ENCODE peak calls at places on chromosomes 16 and 17, in ten cellular contexts. A is endodermal cell; K is CD4-positive, alpha-beta T cell; L is foreskin fibroblast; X is neural progenitor cell; Z is adrenal gland; O is brain microvascular endothelial cell; R is B cell; D is neural crest cell; P is activated B cell treated with CpG ODN at 0.5 μM for 24 hours. Q is an unnamed sample.

GRCh38 chr16:14672403-14672971 is 21.6 kb downstream of the PLA2G10 start:
- DNase-seq in A (no peak), K (no peak), L (no peak), X (no peak), Z (no peak), O (no peak), R (peak; percentile 47), D (no peak), P (no peak), Q (no peak)

GRCh38 chr17:45277992-45278391 is 16.1 kb upstream of the SPATA32 start:
- DNase-seq in A (peak; percentile 44), K (no peak), L (peak; percentile 28), X (no peak), Z (no peak), O (no peak), R (no peak), D (no peak), P (no peak), Q (no peak)

GRCh38 chr17:35841505-35841904 is 27.2 kb downstream of the HEATR9 start:
- DNase-seq in A (no peak), K (no peak), L (no peak), X (no peak), Z (peak; percentile 47), O (peak; percentile 31), R (no peak), D (no peak), P (no peak), Q (no peak)

GRCh38 chr17:11383157-11383556 is 142.1 kb downstream of the SHISA6 start:
- DNase-seq in A (no peak), K (no peak), L (no peak), X (no peak), Z (no peak), O (no peak), R (no peak), D (no peak), P (no peak), Q (no peak)

GRCh38 chr16:75254359-75254837 is 3.0 kb upstream of the BCAR1 start:
- DNase-seq in A (peak; percentile 88), K (no peak), L (no peak), X (no peak), Z (peak; percentile 55), O (peak; percentile 64), R (no peak), D (no peak), P (no peak), Q (peak; percentile 28)

GRCh38 chr17:43401293-43401692 is 2.5 kb downstream of the ARL4D start:
- DNase-seq in A (no peak), K (no peak), L (peak; percentile 94), X (no peak), Z (peak; percentile 69), O (peak; percentile 66), R (no peak), D (no peak), P (no peak), Q (no peak)

GRCh38 chr17:80931421-80932265 is 60.0 kb upstream of the CHMP6 start:
- DNase-seq in A (peak; percentile 93), K (no peak), L (peak; percentile 63), X (peak; percentile 85), Z (no peak), O (peak; percentile 89), R (no peak), D (no peak), P (no peak), Q (no peak)

GRCh38 chr17:83036666-83037065 is 42.7 kb upstream of the METRNL start:
- DNase-seq in A (peak; percentile 30), K (no peak), L (no peak), X (no peak), Z (no peak), O (no peak), R (no peak), D (no peak), P (no peak), Q (no peak)

GRCh38 chr16:1708768-1709180 is 2.8 kb downstream of the MAPK8IP3 start:
- DNase-seq in A (no peak), K (no peak), L (peak; percentile 52), X (no peak), Z (peak; percentile 89), O (peak; percentile 76), R (no peak), D (no peak), P (no peak), Q (no peak)

GRCh38 chr17:75326587-75326955 is 37.3 kb upstream of the SLC25A19 start:
- DNase-seq in A (no peak), K (no peak), L (peak; percentile 5), X (no peak), Z (no peak), O (no peak), R (no peak), D (no peak), P (no peak), Q (no peak)

GRCh38 chr17:2054262-2054739 is 602 bp upstream of the HIC1 start:
- DNase-seq in A (peak; percentile 84), K (no peak), L (no peak), X (no peak), Z (peak; percentile 64), O (no peak), R (no peak), D (no peak), P (peak; percentile 39), Q (no peak)

GRCh38 chr17:54426287-54426886 is 474.3 kb upstream of the TOM1L1 start:
- DNase-seq in A (peak; percentile 60), K (no peak), L (no peak), X (peak; percentile 53), Z (no peak), O (no peak), R (no peak), D (peak; percentile 15), P (no peak), Q (no peak)

GRCh38 chr17:48497103-48497502 is 33.7 kb downstream of the HOXB1 start:
- DNase-seq in A (no peak), K (no peak), L (no peak), X (no peak), Z (no peak), O (no peak), R (no peak), D (no peak), P (no peak), Q (no peak)

GRCh38 chr16:30186782-30187555 is 3.6 kb downstream of the CORO1A start:
- DNase-seq in A (peak; percentile 93), K (peak; percentile 88), L (no peak), X (peak; percentile 74), Z (peak; percentile 78), O (peak; percentile 24), R (peak; percentile 85), D (peak; percentile 51), P (peak; percentile 74), Q (peak; percentile 74)

GRCh38 chr17:62696256-62696655 is 68.8 kb downstream of the MRC2 start:
- DNase-seq in A (peak; percentile 60), K (no peak), L (no peak), X (no peak), Z (no peak), O (no peak), R (no peak), D (no peak), P (no peak), Q (no peak)

GRCh38 chr16:30005341-30006094 is 5.3 kb downstream of the DOC2A start:
- DNase-seq in A (peak; percentile 75), K (no peak), L (no peak), X (peak; percentile 70), Z (peak; percentile 51), O (no peak), R (peak; percentile 64), D (peak; percentile 45), P (peak; percentile 31), Q (peak; percentile 55)

GRCh38 chr17:21400816-21401593 is 24.8 kb downstream of the KCNJ12 start:
- DNase-seq in A (peak; percentile 91), K (no peak), L (no peak), X (no peak), Z (no peak), O (no peak), R (no peak), D (no peak), P (no peak), Q (no peak)

GRCh38 chr16:23423496-23424049 is 29.4 kb downstream of the COG7 start:
- DNase-seq in A (peak; percentile 48), K (no peak), L (peak; percentile 97), X (no peak), Z (peak; percentile 75), O (peak; percentile 81), R (no peak), D (no peak), P (no peak), Q (no peak)

GRCh38 chr16:62363451-62363850 is 327.2 kb upstream of the CDH8 start:
- DNase-seq in A (peak; percentile 58), K (no peak), L (no peak), X (peak; percentile 73), Z (no peak), O (no peak), R (no peak), D (no peak), P (no peak), Q (no peak)
- TF ChIP-seq CTCF in A (peak; percentile 81), K (no peak), L (no peak), X (peak; percentile 58), Z (no peak), O (no peak), R (no peak), D (peak; percentile 47), P (no peak), Q (peak; percentile 10)

GRCh38 chr17:57948555-57949420 is 6.4 kb downstream of the CUEDC1 start:
- DNase-seq in A (peak; percentile 72), K (no peak), L (peak; percentile 95), X (no peak), Z (peak; percentile 51), O (peak; percentile 66), R (no peak), D (no peak), P (no peak), Q (no peak)
- TF ChIP-seq CTCF in A (no peak), K (no peak), L (no peak), X (no peak), Z (no peak), O (no peak), R (no peak), D (no peak), P (no peak), Q (no peak)

DNA sequence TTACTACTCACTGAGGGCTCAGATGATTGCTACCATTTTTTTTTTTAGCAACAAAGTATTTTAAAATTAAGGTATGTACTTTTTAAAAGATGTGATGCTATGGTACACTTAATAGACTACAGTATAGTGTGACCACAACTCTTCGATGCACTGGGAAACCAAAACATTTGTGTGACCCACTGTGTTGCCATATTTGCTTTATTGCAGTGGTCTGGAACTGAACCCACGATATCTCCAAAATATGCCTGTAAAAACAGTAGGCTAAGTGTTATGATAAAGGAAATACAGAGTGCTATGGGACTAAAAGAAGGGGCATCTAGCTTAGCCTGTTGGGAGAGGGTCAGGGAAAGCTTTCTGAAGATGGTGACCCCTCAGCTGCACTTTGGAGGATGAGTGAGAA is 41.6 kb upstream of the HNF1B start:
- DNase-seq in A (no peak), K (no peak), L (no peak), X (no peak), Z (no peak), O (no peak), R (no peak), D (no peak), P (no peak), Q (no peak)
- TF ChIP-seq CTCF in A (no peak), K (no peak), L (no peak), X (no peak), Z (no peak), O (no peak), R (no peak), D (no peak), P (no peak), Q (no peak)

DNA sequence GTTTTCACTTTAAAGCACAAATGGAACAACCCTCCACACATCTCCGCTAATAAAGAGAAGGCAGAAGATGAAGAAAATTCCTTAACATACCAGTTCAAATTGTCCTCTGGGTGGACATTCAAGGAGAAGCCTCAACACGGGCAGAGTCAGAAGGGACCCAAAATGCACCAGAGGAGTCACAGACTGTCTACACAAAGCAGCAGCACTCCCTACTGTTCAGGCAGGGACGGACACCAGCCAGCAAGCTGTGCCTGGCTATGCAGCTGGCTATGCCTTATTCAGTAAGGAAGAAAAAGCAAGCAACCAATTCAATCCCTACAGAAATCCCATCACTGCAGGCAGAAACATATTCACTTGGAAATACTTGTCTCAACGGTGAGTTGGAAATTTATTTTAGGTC is 8.1 kb downstream of the DNAJC7 start:
- DNase-seq in A (peak; percentile 70), K (no peak), L (no peak), X (peak; percentile 28), Z (no peak), O (no peak), R (no peak), D (no peak), P (no peak), Q (no peak)
- TF ChIP-seq CTCF in A (peak; percentile 30), K (no peak), L (no peak), X (peak; percentile 16), Z (no peak), O (peak; percentile 46), R (no peak), D (peak; percentile 17), P (no peak), Q (no peak)

Q was measured in nephron progenitor cell.